ENCODE peak calls at places on chromosomes 2 and 18, in five cellular contexts. One of them, this sample, is unnamed.
A peak's percentile ranks its signal among the peaks of the same experiment; 100 is the strongest.

GRCh38 chr2:129758461-129759185 is 220.8 kb upstream of the RAB6C start:
- DNase-seq in progenitor cell of endocrine pancreas: no peak
- DNase-seq in GM13977: no peak
- DNase-seq in A549: no peak
- DNase-seq in neural progenitor cell: no peak
- DNase-seq in this sample: no peak

GRCh38 chr18:65761636-65762310 is 11.0 kb downstream of the CDH7 start:
- DNase-seq in A549: no peak
- DNase-seq in neural progenitor cell: no peak
- DNase-seq in GM13977: no peak
- DNase-seq in progenitor cell of endocrine pancreas: no peak
- DNase-seq in this sample: no peak

GRCh38 chr2:39411186-39411944 is 25.7 kb downstream of the MAP4K3 start:
- DNase-seq in A549: no peak
- DNase-seq in neural progenitor cell: no peak
- DNase-seq in progenitor cell of endocrine pancreas: no peak
- DNase-seq in GM13977: no peak
- DNase-seq in this sample: peak; percentile 14

GRCh38 chr2:3494984-3495666 is 24.2 kb downstream of the ADI1 start:
- DNase-seq in A549: no peak
- DNase-seq in progenitor cell of endocrine pancreas: no peak
- DNase-seq in GM13977: no peak
- DNase-seq in neural progenitor cell: no peak
- DNase-seq in this sample: no peak

GRCh38 chr2:42923632-42924425 is 131.4 kb upstream of the HAAO start:
- DNase-seq in neural progenitor cell: no peak
- DNase-seq in A549: no peak
- DNase-seq in GM13977: no peak
- DNase-seq in progenitor cell of endocrine pancreas: no peak
- DNase-seq in this sample: no peak

GRCh38 chr2:238009563-238009962 is 42.7 kb downstream of the UBE2F start:
- DNase-seq in A549: no peak
- DNase-seq in progenitor cell of endocrine pancreas: no peak
- DNase-seq in GM13977: no peak
- DNase-seq in neural progenitor cell: no peak
- DNase-seq in this sample: no peak

GRCh38 chr2:234412726-234413125 is 84.2 kb downstream of the ARL4C start:
- DNase-seq in neural progenitor cell: no peak
- DNase-seq in A549: no peak
- DNase-seq in GM13977: no peak
- DNase-seq in progenitor cell of endocrine pancreas: no peak
- DNase-seq in this sample: no peak

GRCh38 chr2:137910641-137911040 is 53.6 kb upstream of the HNMT start:
- DNase-seq in neural progenitor cell: peak; percentile 11
- DNase-seq in progenitor cell of endocrine pancreas: no peak
- DNase-seq in GM13977: no peak
- DNase-seq in A549: no peak
- DNase-seq in this sample: no peak

GRCh38 chr2:193272011-193272410 is 1077.3 kb upstream of the TMEFF2 start:
- DNase-seq in A549: no peak
- DNase-seq in neural progenitor cell: no peak
- DNase-seq in GM13977: no peak
- DNase-seq in progenitor cell of endocrine pancreas: no peak
- DNase-seq in this sample: no peak

GRCh38 chr2:215697496-215697895 is 261.6 kb upstream of the FN1 start:
- DNase-seq in neural progenitor cell: no peak
- DNase-seq in A549: no peak
- DNase-seq in progenitor cell of endocrine pancreas: no peak
- DNase-seq in GM13977: no peak
- DNase-seq in this sample: no peak

GRCh38 chr2:30231726-30232026 is 342 bp downstream of the LBH start:
- DNase-seq in GM13977: no peak
- DNase-seq in progenitor cell of endocrine pancreas: no peak
- DNase-seq in neural progenitor cell: no peak
- DNase-seq in A549: peak; percentile 87
- DNase-seq in this sample: no peak

GRCh38 chr18:9020221-9020620 is 82.3 kb upstream of the NDUFV2 start:
- DNase-seq in A549: no peak
- DNase-seq in GM13977: no peak
- DNase-seq in progenitor cell of endocrine pancreas: no peak
- DNase-seq in neural progenitor cell: no peak
- DNase-seq in this sample: no peak

GRCh38 chr2:60641866-60642788 is 88.7 kb upstream of the BCL11A start:
- DNase-seq in A549: peak; percentile 38
- DNase-seq in neural progenitor cell: peak; percentile 83
- DNase-seq in progenitor cell of endocrine pancreas: no peak
- DNase-seq in GM13977: peak; percentile 41
- DNase-seq in this sample: peak; percentile 20

GRCh38 chr2:161952722-161953322 is 121.2 kb downstream of the DPP4 start:
- DNase-seq in progenitor cell of endocrine pancreas: no peak
- DNase-seq in A549: no peak
- DNase-seq in GM13977: no peak
- DNase-seq in neural progenitor cell: no peak
- DNase-seq in this sample: no peak

GRCh38 chr2:113700186-113700841 is 56.1 kb downstream of the SLC35F5 start:
- DNase-seq in neural progenitor cell: no peak
- DNase-seq in A549: no peak
- DNase-seq in progenitor cell of endocrine pancreas: no peak
- DNase-seq in GM13977: peak; percentile 85
- DNase-seq in this sample: no peak

GRCh38 chr2:134119672-134120159 is 134.2 kb upstream of the MGAT5 start:
- DNase-seq in neural progenitor cell: peak; percentile 94
- DNase-seq in GM13977: peak; percentile 91
- DNase-seq in A549: peak; percentile 94
- DNase-seq in progenitor cell of endocrine pancreas: peak; percentile 64
- DNase-seq in this sample: peak; percentile 91

GRCh38 chr2:70706026-70706795 is 61.8 kb downstream of the ADD2 start:
- DNase-seq in neural progenitor cell: no peak
- DNase-seq in A549: no peak
- DNase-seq in GM13977: no peak
- DNase-seq in progenitor cell of endocrine pancreas: no peak
- DNase-seq in this sample: no peak

GRCh38 chr2:95059656-95060370 is 34.3 kb downstream of the MAL start:
- DNase-seq in GM13977: no peak
- DNase-seq in progenitor cell of endocrine pancreas: no peak
- DNase-seq in neural progenitor cell: no peak
- DNase-seq in A549: no peak
- DNase-seq in this sample: peak; percentile 29

GRCh38 chr2:181036848-181037603 is 56.6 kb downstream of the UBE2E3 start:
- DNase-seq in A549: no peak
- DNase-seq in neural progenitor cell: no peak
- DNase-seq in progenitor cell of endocrine pancreas: no peak
- DNase-seq in GM13977: no peak
- DNase-seq in this sample: no peak

GRCh38 chr18:28801876-28802275 is 624.9 kb upstream of the CDH2 start:
- DNase-seq in progenitor cell of endocrine pancreas: no peak
- DNase-seq in neural progenitor cell: no peak
- DNase-seq in GM13977: no peak
- DNase-seq in A549: no peak
- DNase-seq in this sample: no peak

GRCh38 chr2:109284816-109285215 is 155.8 kb downstream of the SH3RF3 start:
- DNase-seq in GM13977: no peak
- DNase-seq in neural progenitor cell: no peak
- DNase-seq in progenitor cell of endocrine pancreas: no peak
- DNase-seq in A549: no peak
- DNase-seq in this sample: no peak

GRCh38 chr2:111148225-111148873 is 27.6 kb downstream of the BCL2L11 start:
- DNase-seq in GM13977: no peak
- DNase-seq in A549: no peak
- DNase-seq in progenitor cell of endocrine pancreas: no peak
- DNase-seq in neural progenitor cell: no peak
- DNase-seq in this sample: no peak

GRCh38 chr18:10681581-10682367 is 155.9 kb downstream of the NAPG start:
- DNase-seq in A549: no peak
- DNase-seq in GM13977: no peak
- DNase-seq in neural progenitor cell: no peak
- DNase-seq in progenitor cell of endocrine pancreas: no peak
- DNase-seq in this sample: no peak

GRCh38 chr2:8966123-8966908 is 37.2 kb downstream of the MBOAT2 start:
- DNase-seq in neural progenitor cell: no peak
- DNase-seq in GM13977: no peak
- DNase-seq in A549: no peak
- DNase-seq in progenitor cell of endocrine pancreas: no peak
- DNase-seq in this sample: no peak

GRCh38 chr2:62163106-62163831 is 32.6 kb upstream of the B3GNT2 start:
- DNase-seq in A549: no peak
- DNase-seq in neural progenitor cell: peak; percentile 49
- DNase-seq in progenitor cell of endocrine pancreas: no peak
- DNase-seq in GM13977: no peak
- DNase-seq in this sample: no peak

GRCh38 chr18:59272971-59273935 is at the start of gene RAX:
- DNase-seq in A549: peak; percentile 52
- DNase-seq in neural progenitor cell: peak; percentile 96
- DNase-seq in GM13977: peak; percentile 81
- DNase-seq in progenitor cell of endocrine pancreas: peak; percentile 60
- DNase-seq in this sample: no peak

GRCh38 chr2:112834379-112835014 is 2.1 kb downstream of the IL1B start:
- DNase-seq in progenitor cell of endocrine pancreas: no peak
- DNase-seq in neural progenitor cell: no peak
- DNase-seq in A549: no peak
- DNase-seq in GM13977: no peak
- DNase-seq in this sample: peak; percentile 78

GRCh38 chr18:23250893-23251656 is 115.8 kb downstream of the CABLES1 start:
- DNase-seq in progenitor cell of endocrine pancreas: no peak
- DNase-seq in neural progenitor cell: no peak
- DNase-seq in GM13977: no peak
- DNase-seq in A549: no peak
- DNase-seq in this sample: no peak

GRCh38 chr2:65551528-65551927 is 119.1 kb upstream of the SPRED2 start:
- DNase-seq in GM13977: no peak
- DNase-seq in progenitor cell of endocrine pancreas: no peak
- DNase-seq in neural progenitor cell: no peak
- DNase-seq in A549: no peak
- DNase-seq in this sample: no peak

GRCh38 chr2:210337159-210337558 is 22.2 kb upstream of the MYL1 start:
- DNase-seq in A549: no peak
- DNase-seq in progenitor cell of endocrine pancreas: no peak
- DNase-seq in GM13977: no peak
- DNase-seq in neural progenitor cell: no peak
- DNase-seq in this sample: no peak
- TF ChIP-seq CTCF in A549: no peak
- TF ChIP-seq CTCF in progenitor cell of endocrine pancreas: no peak
- TF ChIP-seq CTCF in GM13977: no peak
- TF ChIP-seq CTCF in neural progenitor cell: no peak
- TF ChIP-seq CTCF in this sample: no peak

GRCh38 chr2:118089015-118089800 is 937 bp downstream of the INSIG2 start:
- DNase-seq in GM13977: peak; percentile 10
- DNase-seq in progenitor cell of endocrine pancreas: no peak
- DNase-seq in neural progenitor cell: peak; percentile 37
- DNase-seq in A549: peak; percentile 13
- DNase-seq in this sample: peak; percentile 27
- TF ChIP-seq CTCF in GM13977: no peak
- TF ChIP-seq CTCF in progenitor cell of endocrine pancreas: peak; percentile 43
- TF ChIP-seq CTCF in neural progenitor cell: peak; percentile 36
- TF ChIP-seq CTCF in A549: no peak
- TF ChIP-seq CTCF in this sample: no peak

GRCh38 chr2:862356-862687 is 88.3 kb upstream of the SNTG2 start:
- DNase-seq in progenitor cell of endocrine pancreas: no peak
- DNase-seq in neural progenitor cell: no peak
- DNase-seq in GM13977: no peak
- DNase-seq in A549: no peak
- DNase-seq in this sample: no peak

GRCh38 chr2:857937-858336 is 92.7 kb upstream of the SNTG2 start:
- DNase-seq in progenitor cell of endocrine pancreas: no peak
- DNase-seq in A549: no peak
- DNase-seq in neural progenitor cell: no peak
- DNase-seq in GM13977: no peak
- DNase-seq in this sample: no peak

GRCh38 chr2:861655-862355 is 88.8 kb upstream of the SNTG2 start:
- DNase-seq in GM13977: no peak
- DNase-seq in neural progenitor cell: no peak
- DNase-seq in A549: no peak
- DNase-seq in progenitor cell of endocrine pancreas: no peak
- DNase-seq in this sample: no peak

GRCh38 chr2:858646-859045 is 92.0 kb upstream of the SNTG2 start:
- DNase-seq in A549: no peak
- DNase-seq in neural progenitor cell: no peak
- DNase-seq in GM13977: no peak
- DNase-seq in progenitor cell of endocrine pancreas: no peak
- DNase-seq in this sample: no peak

DNA sequence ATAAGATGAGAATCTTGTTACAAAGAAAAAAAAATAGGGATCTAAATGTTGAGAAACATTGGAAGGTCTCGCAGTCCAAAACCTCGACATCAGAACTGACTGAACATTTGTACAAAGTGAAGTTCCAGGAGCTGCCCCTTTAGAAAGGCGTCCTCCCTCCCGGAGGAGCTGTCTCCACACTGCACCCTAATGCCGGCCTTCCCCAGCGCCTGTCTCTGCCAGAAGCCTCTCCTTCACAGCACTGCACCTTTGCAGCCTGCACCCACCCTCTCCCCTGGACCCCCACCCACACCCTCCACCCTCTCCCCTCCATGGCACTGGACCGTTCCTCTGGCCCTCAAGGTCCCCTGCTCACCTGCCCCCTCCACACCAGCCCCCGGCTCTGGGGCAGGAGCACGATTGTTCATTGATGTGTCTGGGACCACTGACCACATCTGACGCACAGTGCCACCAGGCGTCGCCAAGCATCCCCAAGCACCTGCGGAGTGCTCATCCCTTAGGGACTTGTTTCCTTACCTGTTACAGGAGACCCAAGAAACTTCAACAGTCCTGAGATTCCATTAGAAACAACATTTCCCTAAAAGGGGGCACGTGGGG is 90.3 kb upstream of the SNTG2 start:
- DNase-seq in neural progenitor cell: peak; percentile 51
- DNase-seq in A549: no peak
- DNase-seq in GM13977: no peak
- DNase-seq in progenitor cell of endocrine pancreas: no peak
- DNase-seq in this sample: peak; percentile 36
- TF ChIP-seq CTCF in neural progenitor cell: peak; percentile 38
- TF ChIP-seq CTCF in A549: no peak
- TF ChIP-seq CTCF in GM13977: no peak
- TF ChIP-seq CTCF in progenitor cell of endocrine pancreas: peak; percentile 35
- TF ChIP-seq CTCF in this sample: no peak

DNA sequence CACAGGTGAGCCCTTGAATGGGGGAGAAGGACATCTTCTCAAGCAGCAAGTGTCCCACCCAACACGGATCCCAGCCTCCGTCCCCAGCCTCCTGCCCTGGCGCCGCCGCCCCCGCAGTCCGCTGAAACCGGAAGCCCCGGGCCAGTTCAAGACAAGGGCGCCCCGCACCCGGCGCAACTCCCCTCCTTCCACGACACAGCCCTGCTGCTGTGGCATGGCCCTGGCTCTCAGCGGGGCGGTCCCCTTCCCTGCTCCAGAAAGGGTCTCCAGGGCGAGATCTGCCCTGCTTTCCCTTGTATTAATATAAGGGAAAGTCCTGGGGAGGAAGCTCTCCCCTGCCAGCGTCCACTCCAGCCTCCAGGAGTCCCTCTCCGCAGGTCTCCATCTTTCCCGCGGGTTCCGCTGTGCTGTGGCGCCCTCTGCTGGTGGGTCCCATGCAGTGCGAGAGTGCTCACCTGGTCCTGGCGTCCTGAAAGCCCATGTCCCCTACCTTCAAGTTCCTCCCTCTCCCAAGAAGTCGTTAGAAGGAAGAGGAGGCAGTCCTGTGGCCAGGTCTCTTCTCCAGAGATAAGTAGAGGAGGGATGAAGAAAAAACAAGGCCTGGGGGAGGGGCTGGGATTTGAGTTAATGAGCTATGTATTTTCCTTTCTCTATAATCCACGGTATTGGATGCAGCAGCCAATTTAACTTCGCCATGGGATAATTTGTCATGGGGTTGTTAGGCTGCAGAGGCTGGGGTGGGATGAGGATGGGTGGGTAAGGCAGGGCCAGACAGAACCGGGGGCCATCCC is 176.0 kb downstream of the SMAD2 start:
- DNase-seq in A549: peak; percentile 26
- DNase-seq in progenitor cell of endocrine pancreas: peak; percentile 78
- DNase-seq in neural progenitor cell: peak; percentile 83
- DNase-seq in GM13977: peak; percentile 82
- DNase-seq in this sample: peak; percentile 76
- TF ChIP-seq CTCF in A549: peak; percentile 44
- TF ChIP-seq CTCF in progenitor cell of endocrine pancreas: peak; percentile 89
- TF ChIP-seq CTCF in neural progenitor cell: peak; percentile 99
- TF ChIP-seq CTCF in GM13977: peak; percentile 96
- TF ChIP-seq CTCF in this sample: peak; percentile 79